ENCODE peak calls at places on chromosomes 3 and 15, in ten cellular contexts. C is AG09319; I is cardiac muscle cell; A is AG08396; G is IMR-90; Q is T-helper 2 cell; S is stimulated activated naive CD8-positive, alpha-beta T cell treated with anti-CD3 and anti-CD28 coated beads, Interleukin-15, Interleukin-2, amounts not matched to agents 100 U/mL and 50 U/mL, for 24 hours; D is stomach; J is activated naive CD8-positive, alpha-beta T cell treated with anti-CD3 and anti-CD28 coated beads, Interleukin-2, amount 10 ng/mL, durations not matched to agents 7 days and 5 days; H is NCI-H2081 treated with DMSO at 0.1 percent for 48 hours. T is an unnamed sample.
A peak's percentile ranks its signal among the peaks of the same experiment; 100 is the strongest.

GRCh38 chr15:85785887-85786777 is 8.6 kb downstream of the KLHL25 start:
- DNase-seq in C (no peak), I (peak; percentile 46), A (peak; percentile 72), G (peak; percentile 58), Q (peak; percentile 34), S (no peak), D (no peak), J (no peak), H (peak; percentile 36), T (peak; percentile 36)

GRCh38 chr3:105865867-105866350 is 2.9 kb downstream of the CBLB start:
- DNase-seq in C (no peak), I (no peak), A (no peak), G (no peak), Q (no peak), S (no peak), D (no peak), J (no peak), H (no peak), T (no peak)

GRCh38 chr15:99911824-99912223 is 178.6 kb upstream of the LYSMD4 start:
- DNase-seq in C (no peak), I (peak; percentile 76), A (no peak), G (no peak), Q (no peak), S (no peak), D (no peak), J (no peak), H (no peak), T (no peak)

GRCh38 chr3:42192334-42193200 is 73.4 kb downstream of the CCK start:
- DNase-seq in C (no peak), I (peak; percentile 13), A (peak; percentile 54), G (peak; percentile 43), Q (peak; percentile 36), S (no peak), D (no peak), J (no peak), H (no peak), T (no peak)

GRCh38 chr15:96402403-96402802 is 71.9 kb downstream of the NR2F2 start:
- DNase-seq in C (no peak), I (no peak), A (no peak), G (no peak), Q (no peak), S (no peak), D (no peak), J (no peak), H (no peak), T (no peak)

GRCh38 chr3:134649106-134649705 is 1.6 kb downstream of the KY start:
- DNase-seq in C (no peak), I (no peak), A (no peak), G (no peak), Q (no peak), S (no peak), D (no peak), J (no peak), H (no peak), T (no peak)

GRCh38 chr15:89034305-89034704 is 54.0 kb upstream of the ABHD2 start:
- DNase-seq in C (no peak), I (peak; percentile 41), A (no peak), G (peak; percentile 36), Q (peak; percentile 31), S (no peak), D (no peak), J (no peak), H (no peak), T (no peak)

GRCh38 chr3:38137615-38138346 is 680 bp upstream of the MYD88 start:
- DNase-seq in C (no peak), I (no peak), A (no peak), G (no peak), Q (peak; percentile 34), S (peak; percentile 42), D (no peak), J (no peak), H (no peak), T (peak; percentile 52)

GRCh38 chr15:44620081-44620480 is 43.4 kb downstream of the SPG11 start:
- DNase-seq in C (no peak), I (no peak), A (no peak), G (no peak), Q (no peak), S (no peak), D (no peak), J (no peak), H (no peak), T (no peak)

GRCh38 chr15:92821491-92822116 is 78.5 kb upstream of the CHD2 start:
- DNase-seq in C (no peak), I (no peak), A (no peak), G (peak; percentile 49), Q (no peak), S (no peak), D (no peak), J (no peak), H (no peak), T (peak; percentile 43)

GRCh38 chr3:128372281-128372680 is 94.4 kb downstream of the DNAJB8 start:
- DNase-seq in C (no peak), I (no peak), A (no peak), G (no peak), Q (no peak), S (no peak), D (no peak), J (no peak), H (no peak), T (peak; percentile 29)

GRCh38 chr3:113153499-113154107 is 57.8 kb upstream of the BOC start:
- DNase-seq in C (no peak), I (no peak), A (no peak), G (no peak), Q (no peak), S (no peak), D (no peak), J (no peak), H (no peak), T (no peak)

GRCh38 chr15:63860161-63860954 is 26.6 kb upstream of the HERC1 start:
- DNase-seq in C (no peak), I (no peak), A (no peak), G (no peak), Q (peak; percentile 91), S (peak; percentile 47), D (no peak), J (peak; percentile 57), H (no peak), T (peak; percentile 75)

GRCh38 chr3:107689355-107689754 is 166.6 kb downstream of the BBX start:
- DNase-seq in C (no peak), I (no peak), A (no peak), G (no peak), Q (no peak), S (no peak), D (no peak), J (no peak), H (no peak), T (no peak)

GRCh38 chr15:85274315-85275050 is 105.9 kb upstream of the AKAP13 start:
- DNase-seq in C (no peak), I (no peak), A (no peak), G (no peak), Q (no peak), S (no peak), D (no peak), J (no peak), H (no peak), T (no peak)

GRCh38 chr3:42763023-42763422 is 10.0 kb downstream of the CCDC13 start:
- DNase-seq in C (no peak), I (peak; percentile 59), A (peak; percentile 63), G (peak; percentile 81), Q (peak; percentile 21), S (no peak), D (no peak), J (no peak), H (no peak), T (no peak)

GRCh38 chr15:101031203-101031602 is 112.0 kb downstream of the LRRK1 start:
- DNase-seq in C (no peak), I (peak; percentile 65), A (no peak), G (peak; percentile 32), Q (no peak), S (no peak), D (peak; percentile 16), J (no peak), H (no peak), T (no peak)